ENCODE peak calls at places on chromosomes 4 and X, in seven cellular contexts. C is left ventricle myocardium superior; I is naive thymus-derived CD8-positive, alpha-beta T cell; V is CD4-positive, alpha-beta T cell; L is pancreas; P is activated CD8-positive, alpha-beta memory T cell treated with anti-CD3 and anti-CD28 coated beads, Interleukin-2, amount 10 ng/mL, durations not matched to agents 7 days and 5 days; Q is mucosa of descending colon. U is an unnamed sample.

GRCh38 chr4:81600511-81601269 is 129.0 kb upstream of the RASGEF1B start:
- ATAC-seq in L (peak; percentile 54), Q (peak; percentile 31), C (peak; percentile 98), P (no peak), V (no peak), I (no peak), U (no peak)

GRCh38 chr4:152579107-152579764 is 43.3 kb upstream of the FBXW7 start:
- ATAC-seq in C (no peak), L (no peak), V (no peak), Q (no peak), P (no peak), I (no peak), U (no peak)

GRCh38 chrX:3006500-3006899 is at the start of gene ARSH:
- ATAC-seq in P (no peak), I (no peak), L (no peak), C (no peak), V (no peak), Q (no peak), U (no peak)

GRCh38 chr4:149347139-149347538 is 468.5 kb downstream of the IQCM start:
- ATAC-seq in V (no peak), P (no peak), Q (no peak), C (no peak), L (no peak), I (no peak), U (no peak)

GRCh38 chrX:132748268-132748667 is 210.2 kb downstream of the HS6ST2 start:
- ATAC-seq in V (no peak), C (no peak), P (no peak), L (no peak), Q (no peak), I (no peak), U (no peak)

GRCh38 chr4:55214172-55214571 is 88.8 kb upstream of the KDR start:
- ATAC-seq in Q (no peak), V (no peak), P (no peak), C (no peak), L (no peak), I (no peak), U (no peak)

GRCh38 chrX:68703849-68704248 is 56.4 kb downstream of the STARD8 start:
- ATAC-seq in P (no peak), L (no peak), C (peak; percentile 30), I (no peak), V (no peak), Q (no peak), U (no peak)

GRCh38 chr4:48103483-48104139 is 30.4 kb downstream of the TXK start:
- ATAC-seq in L (no peak), Q (peak; percentile 64), V (no peak), I (no peak), C (no peak), P (peak; percentile 70), U (peak; percentile 87)

GRCh38 chr4:121656269-121656641 is 40.5 kb downstream of the ANXA5 start:
- ATAC-seq in L (peak; percentile 80), I (no peak), Q (peak; percentile 80), V (no peak), C (peak; percentile 81), P (peak; percentile 39), U (peak; percentile 67)

GRCh38 chr4:79083406-79084010 is 144.3 kb upstream of the PAQR3 start:
- ATAC-seq in C (peak; percentile 99), I (no peak), P (no peak), L (no peak), V (no peak), Q (no peak), U (no peak)

GRCh38 chr4:38025665-38026064 is 65.5 kb downstream of the PTTG2 start:
- ATAC-seq in L (no peak), I (no peak), P (no peak), Q (no peak), C (peak; percentile 47), V (no peak), U (no peak)

GRCh38 chr4:22607382-22607781 is 85.4 kb upstream of the GBA3 start:
- ATAC-seq in C (peak; percentile 98), Q (peak; percentile 99), P (peak; percentile 60), I (peak; percentile 97), V (peak; percentile 99), L (peak; percentile 100), U (peak; percentile 75)

GRCh38 chrX:100979881-100980607 is 10.5 kb downstream of the ARL13A start:
- ATAC-seq in P (no peak), C (no peak), L (no peak), V (no peak), I (no peak), Q (no peak), U (peak; percentile 58)

GRCh38 chr4:337143-337931 is at the start of gene ZNF141:
- ATAC-seq in V (peak; percentile 87), L (peak; percentile 95), C (peak; percentile 96), I (peak; percentile 92), Q (peak; percentile 95), P (peak; percentile 97), U (peak; percentile 98)

GRCh38 chrX:38923451-38923969 is 122.3 kb downstream of the MID1IP1 start:
- ATAC-seq in C (no peak), L (peak; percentile 83), I (no peak), Q (no peak), V (no peak), P (no peak), U (no peak)

GRCh38 chrX:70422886-70423336 is at the start of gene GDPD2:
- ATAC-seq in Q (peak; percentile 86), I (no peak), P (no peak), L (peak; percentile 96), C (peak; percentile 83), V (no peak), U (peak; percentile 75)

U was measured in esophagus mucosa.